ENCODE peak calls at places on chromosomes 4 and X, in four cellular contexts. One of them, this sample, is unnamed.

GRCh38 chr4:77010841-77011354 is 61.3 kb downstream of the SEPTIN11 start:
- DNase-seq in body of pancreas: no peak
- DNase-seq in A549: no peak
- DNase-seq in aorta: no peak
- DNase-seq in this sample: no peak

GRCh38 chrX:27775984-27776383 is 31.8 kb upstream of the MAGEB10 start:
- DNase-seq in A549: no peak
- DNase-seq in body of pancreas: no peak
- DNase-seq in aorta: no peak
- DNase-seq in this sample: no peak

GRCh38 chr4:74223801-74224200 is 65.9 kb downstream of the MTHFD2L start:
- DNase-seq in aorta: no peak
- DNase-seq in A549: no peak
- DNase-seq in body of pancreas: no peak
- DNase-seq in this sample: no peak

GRCh38 chr4:139176299-139177048 is 544 bp downstream of the ELF2 start:
- DNase-seq in aorta: peak; percentile 95
- DNase-seq in A549: peak; percentile 70
- DNase-seq in body of pancreas: peak; percentile 86
- DNase-seq in this sample: peak; percentile 91

GRCh38 chr4:188372856-188373255 is 233.6 kb downstream of the TRIML1 start:
- DNase-seq in A549: peak; percentile 88
- DNase-seq in body of pancreas: no peak
- DNase-seq in aorta: no peak
- DNase-seq in this sample: no peak

GRCh38 chrX:97529801-97530200 is 646.1 kb downstream of the RPA4 start:
- DNase-seq in A549: no peak
- DNase-seq in aorta: no peak
- DNase-seq in body of pancreas: no peak
- DNase-seq in this sample: no peak

GRCh38 chrX:136259543-136259942 is 8.3 kb upstream of the MAP7D3 start:
- DNase-seq in A549: no peak
- DNase-seq in body of pancreas: no peak
- DNase-seq in aorta: no peak
- DNase-seq in this sample: no peak

GRCh38 chr4:25095756-25096552 is 64.3 kb downstream of the SEPSECS start:
- DNase-seq in body of pancreas: no peak
- DNase-seq in aorta: no peak
- DNase-seq in A549: no peak
- DNase-seq in this sample: no peak

GRCh38 chrX:28158019-28158777 is 176.9 kb upstream of the DCAF8L1 start:
- DNase-seq in body of pancreas: no peak
- DNase-seq in A549: no peak
- DNase-seq in aorta: no peak
- DNase-seq in this sample: no peak

GRCh38 chr4:33959519-33959918 is 2284.8 kb downstream of the ARAP2 start:
- DNase-seq in aorta: no peak
- DNase-seq in A549: no peak
- DNase-seq in body of pancreas: no peak
- DNase-seq in this sample: no peak

GRCh38 chr4:6773616-6774540 is 8.6 kb upstream of the KIAA0232 start:
- DNase-seq in aorta: no peak
- DNase-seq in A549: no peak
- DNase-seq in body of pancreas: peak; percentile 21
- DNase-seq in this sample: no peak

GRCh38 chrX:154718607-154719006 is 32.3 kb downstream of the GAB3 start:
- DNase-seq in aorta: no peak
- DNase-seq in A549: no peak
- DNase-seq in body of pancreas: no peak
- DNase-seq in this sample: no peak

GRCh38 chrX:115912372-115912897 is 258.1 kb upstream of the AGTR2 start:
- DNase-seq in A549: no peak
- DNase-seq in aorta: no peak
- DNase-seq in body of pancreas: no peak
- DNase-seq in this sample: no peak

GRCh38 chrX:131262738-131263679 is 26.1 kb downstream of the IGSF1 start:
- DNase-seq in A549: peak; percentile 51
- DNase-seq in aorta: no peak
- DNase-seq in body of pancreas: peak; percentile 38
- DNase-seq in this sample: no peak

GRCh38 chr4:75547647-75548387 is 8.0 kb upstream of the ODAPH start:
- DNase-seq in body of pancreas: peak; percentile 42
- DNase-seq in aorta: peak; percentile 82
- DNase-seq in A549: peak; percentile 24
- DNase-seq in this sample: peak; percentile 31

GRCh38 chrX:47831788-47832187 is 4.9 kb upstream of the ZNF81 start:
- DNase-seq in aorta: no peak
- DNase-seq in A549: peak; percentile 58
- DNase-seq in body of pancreas: peak; percentile 18
- DNase-seq in this sample: peak; percentile 51

GRCh38 chr4:40971346-40971745 is 221.6 kb downstream of the NSUN7 start:
- DNase-seq in aorta: no peak
- DNase-seq in body of pancreas: no peak
- DNase-seq in A549: no peak
- DNase-seq in this sample: no peak

GRCh38 chr4:95108883-95109421 is 351.2 kb downstream of the BMPR1B start:
- DNase-seq in aorta: no peak
- DNase-seq in A549: no peak
- DNase-seq in body of pancreas: no peak
- DNase-seq in this sample: no peak

GRCh38 chrX:109902665-109903064 is 100.2 kb upstream of the TMEM164 start:
- DNase-seq in aorta: no peak
- DNase-seq in body of pancreas: no peak
- DNase-seq in A549: peak; percentile 47
- DNase-seq in this sample: no peak

GRCh38 chrX:132983496-132983895 is 25.1 kb upstream of the HS6ST2 start:
- DNase-seq in body of pancreas: no peak
- DNase-seq in aorta: no peak
- DNase-seq in A549: no peak
- DNase-seq in this sample: no peak

GRCh38 chr4:87009095-87009648 is 74.4 kb downstream of the AFF1 start:
- DNase-seq in A549: no peak
- DNase-seq in body of pancreas: no peak
- DNase-seq in aorta: no peak
- DNase-seq in this sample: no peak

GRCh38 chr4:23135792-23136645 is 443.3 kb downstream of the GBA3 start:
- DNase-seq in A549: peak; percentile 46
- DNase-seq in aorta: no peak
- DNase-seq in body of pancreas: peak; percentile 21
- DNase-seq in this sample: no peak

GRCh38 chr4:152572417-152573086 is 36.7 kb upstream of the FBXW7 start:
- DNase-seq in A549: peak; percentile 4
- DNase-seq in body of pancreas: no peak
- DNase-seq in aorta: no peak
- DNase-seq in this sample: no peak

GRCh38 chr4:123443401-123444297 is 47.1 kb downstream of the SPRY1 start:
- DNase-seq in body of pancreas: peak; percentile 43
- DNase-seq in A549: no peak
- DNase-seq in aorta: no peak
- DNase-seq in this sample: no peak

GRCh38 chr4:100079264-100079663 is 111.0 kb downstream of the DDIT4L start:
- DNase-seq in body of pancreas: no peak
- DNase-seq in A549: no peak
- DNase-seq in aorta: no peak
- DNase-seq in this sample: no peak

GRCh38 chr4:100075486-100076270 is 114.6 kb downstream of the DDIT4L start:
- DNase-seq in A549: no peak
- DNase-seq in aorta: no peak
- DNase-seq in body of pancreas: no peak
- DNase-seq in this sample: no peak

GRCh38 chr4:100081511-100081910 is 108.8 kb downstream of the DDIT4L start:
- DNase-seq in aorta: no peak
- DNase-seq in A549: no peak
- DNase-seq in body of pancreas: no peak
- DNase-seq in this sample: no peak

GRCh38 chr4:100075056-100075455 is 115.2 kb downstream of the DDIT4L start:
- DNase-seq in aorta: no peak
- DNase-seq in A549: no peak
- DNase-seq in body of pancreas: no peak
- DNase-seq in this sample: no peak

DNA sequence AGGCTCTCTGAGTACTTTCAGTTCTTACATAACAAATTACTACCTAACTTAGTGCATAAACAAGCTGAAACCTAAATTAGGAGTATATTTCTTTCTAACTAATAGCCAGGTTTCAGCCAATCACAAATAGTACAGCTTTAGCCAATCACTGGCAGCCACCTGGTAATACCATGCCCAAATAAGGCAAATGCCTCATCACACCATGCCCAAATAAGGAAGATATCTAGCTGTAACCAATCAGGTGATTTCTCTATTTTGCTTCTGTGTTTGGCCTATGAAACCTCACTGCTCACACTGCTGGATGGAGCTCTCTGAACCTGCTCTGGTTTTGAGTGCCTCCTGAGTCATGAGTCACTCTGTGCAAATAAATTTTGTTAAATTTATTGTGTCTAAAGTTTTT is 113.5 kb downstream of the DDIT4L start:
- DNase-seq in A549: peak; percentile 14
- DNase-seq in aorta: no peak
- DNase-seq in body of pancreas: no peak
- DNase-seq in this sample: no peak
- H3K27ac ChIP-seq in A549: no peak overlapping the region
- H3K27ac ChIP-seq in aorta: no peak overlapping the region
- H3K27ac ChIP-seq in body of pancreas: no peak overlapping the region
- H3K27ac ChIP-seq in this sample: no peak overlapping the region

GRCh38 chrX:56800307-56800706 is 71.3 kb downstream of the NBDY start:
- DNase-seq in aorta: no peak
- DNase-seq in body of pancreas: no peak
- DNase-seq in A549: no peak
- DNase-seq in this sample: no peak
- H3K27ac ChIP-seq in aorta: no peak overlapping the region
- H3K27ac ChIP-seq in body of pancreas: no peak overlapping the region
- H3K27ac ChIP-seq in A549: no peak overlapping the region
- H3K27ac ChIP-seq in this sample: no peak overlapping the region

GRCh38 chr4:48801016-48801715 is 21.1 kb upstream of the FRYL start:
- DNase-seq in body of pancreas: no peak
- DNase-seq in aorta: no peak
- DNase-seq in A549: no peak
- DNase-seq in this sample: no peak
- H3K27ac ChIP-seq in body of pancreas: no peak overlapping the region
- H3K27ac ChIP-seq in aorta: peak overlapping the region; percentile 15
- H3K27ac ChIP-seq in A549: no peak overlapping the region
- H3K27ac ChIP-seq in this sample: no peak overlapping the region

GRCh38 chr4:106587558-106587957 is 219.0 kb upstream of the GIMD1 start:
- DNase-seq in aorta: no peak
- DNase-seq in body of pancreas: no peak
- DNase-seq in A549: peak; percentile 9
- DNase-seq in this sample: no peak

GRCh38 chr4:106585920-106586349 is 217.4 kb upstream of the GIMD1 start:
- DNase-seq in body of pancreas: no peak
- DNase-seq in A549: no peak
- DNase-seq in aorta: no peak
- DNase-seq in this sample: no peak

GRCh38 chr4:106584590-106584989 is 216.0 kb upstream of the GIMD1 start:
- DNase-seq in aorta: no peak
- DNase-seq in A549: no peak
- DNase-seq in body of pancreas: no peak
- DNase-seq in this sample: no peak

GRCh38 chr4:106583108-106583507 is 214.5 kb upstream of the GIMD1 start:
- DNase-seq in body of pancreas: no peak
- DNase-seq in aorta: no peak
- DNase-seq in A549: no peak
- DNase-seq in this sample: no peak

GRCh38 chr4:106583567-106583966 is 215.0 kb upstream of the GIMD1 start:
- DNase-seq in aorta: no peak
- DNase-seq in body of pancreas: no peak
- DNase-seq in A549: peak; percentile 74
- DNase-seq in this sample: no peak
- H3K27ac ChIP-seq in aorta: peak overlapping the region; percentile 5
- H3K27ac ChIP-seq in body of pancreas: no peak overlapping the region
- H3K27ac ChIP-seq in A549: peak overlapping the region; percentile 12
- H3K27ac ChIP-seq in this sample: no peak overlapping the region

GRCh38 chr4:1215347-1216075 is 33.4 kb downstream of the CTBP1 start:
- DNase-seq in body of pancreas: peak; percentile 37
- DNase-seq in aorta: no peak
- DNase-seq in A549: no peak
- DNase-seq in this sample: peak; percentile 43
- H3K27ac ChIP-seq in body of pancreas: no peak overlapping the region
- H3K27ac ChIP-seq in aorta: no peak overlapping the region
- H3K27ac ChIP-seq in A549: no peak overlapping the region
- H3K27ac ChIP-seq in this sample: peak overlapping the region; percentile 18

DNA sequence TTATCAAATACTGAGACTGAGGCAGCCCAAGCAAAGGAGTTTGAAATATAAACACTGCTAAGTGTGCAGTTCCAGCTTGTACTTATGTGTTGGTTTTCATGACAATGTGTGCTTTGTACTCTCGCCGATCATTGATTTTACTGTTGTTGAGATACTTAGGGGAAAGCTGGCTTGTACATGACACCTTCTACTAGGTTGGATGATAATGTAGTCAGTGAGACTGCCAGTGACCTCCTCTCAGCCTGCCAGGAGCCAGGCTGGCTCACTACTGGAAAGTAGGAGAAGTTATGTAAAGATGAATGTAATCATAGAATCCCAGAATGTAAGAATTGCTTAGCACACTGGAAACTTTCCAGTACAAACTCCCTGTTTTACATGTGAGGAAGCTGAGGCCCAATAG is 132.0 kb downstream of the AFF2 start:
- DNase-seq in A549: no peak
- DNase-seq in body of pancreas: no peak
- DNase-seq in aorta: no peak
- DNase-seq in this sample: no peak
- H3K27ac ChIP-seq in A549: no peak overlapping the region
- H3K27ac ChIP-seq in body of pancreas: peak overlapping the region; percentile 25
- H3K27ac ChIP-seq in aorta: no peak overlapping the region
- H3K27ac ChIP-seq in this sample: no peak overlapping the region

DNA sequence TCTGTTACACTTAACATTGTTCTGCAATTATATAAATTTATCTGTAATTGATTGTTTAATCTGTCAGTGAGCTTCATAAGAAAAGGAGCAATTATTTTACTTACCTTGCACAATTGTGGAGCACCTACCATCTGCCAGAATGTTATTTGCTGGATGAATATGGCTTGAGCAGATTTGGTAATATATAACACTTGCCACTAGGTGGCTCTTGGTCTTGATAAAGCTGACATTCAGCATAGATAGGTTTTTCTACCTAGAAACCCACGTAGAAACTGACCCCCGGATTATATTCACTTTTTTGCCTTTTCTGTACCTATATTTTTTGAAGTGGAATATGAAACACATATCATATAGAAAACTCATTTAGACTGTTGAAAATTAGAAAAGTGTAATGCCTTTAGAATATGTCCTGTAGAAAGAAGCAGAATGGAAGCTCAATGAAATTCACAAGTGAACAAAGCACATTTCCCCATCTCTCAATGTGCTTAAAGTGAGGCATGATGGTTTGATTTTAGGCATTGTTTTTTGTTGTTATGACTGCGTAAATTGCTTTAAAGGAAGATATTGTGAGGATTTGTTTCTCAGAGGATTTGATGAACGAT is 9.5 kb downstream of the RBPJ start:
- DNase-seq in A549: peak; percentile 55
- DNase-seq in body of pancreas: peak; percentile 43
- DNase-seq in aorta: no peak
- DNase-seq in this sample: no peak
- H3K27ac ChIP-seq in A549: no peak overlapping the region
- H3K27ac ChIP-seq in body of pancreas: no peak overlapping the region
- H3K27ac ChIP-seq in aorta: no peak overlapping the region
- H3K27ac ChIP-seq in this sample: no peak overlapping the region

This sample was measured in stomach.